ENCODE peak calls at places on chromosomes 12 and 14, in nine cellular contexts. H is activated CD4-positive, alpha-beta T cell treated with anti-CD3 and anti-CD28 coated beads for 36 hours; Q is gastroesophageal sphincter; I is naive B cell; W is pancreas; V is activated T-cell treated with anti-CD3 and anti-CD28 coated beads, Interleukin-2, amount 50 U/mL, for 4 hours; O is activated naive CD8-positive, alpha-beta T cell treated with anti-CD3 and anti-CD28 coated beads, Interleukin-2, amount 10 ng/mL, durations not matched to agents 7 days and 5 days; S is WTC11; L is right lobe of liver. P is an unnamed sample.

GRCh38 chr14:26855051-26855753 is 257.4 kb upstream of the NOVA1 start:
- ATAC-seq in H (no peak), Q (peak; percentile 57), I (no peak), W (no peak), V (no peak), O (no peak), S (no peak), L (no peak), P (no peak)

GRCh38 chr12:32583535-32583934 is 95.6 kb upstream of the DNM1L start:
- ATAC-seq in H (peak; percentile 70), Q (no peak), I (no peak), W (no peak), V (no peak), O (no peak), S (no peak), L (no peak), P (no peak)

GRCh38 chr12:88339966-88340365 is 197.9 kb downstream of the TMTC3 start:
- ATAC-seq in H (no peak), Q (no peak), I (no peak), W (no peak), V (no peak), O (no peak), S (no peak), L (no peak), P (no peak)

GRCh38 chr12:627863-628805 is 35.1 kb downstream of the NINJ2 start:
- ATAC-seq in H (no peak), Q (no peak), I (no peak), W (no peak), V (no peak), O (no peak), S (no peak), L (peak; percentile 76), P (no peak)

GRCh38 chr14:100567009-100567876 is 20.0 kb downstream of the BEGAIN start:
- ATAC-seq in H (peak; percentile 16), Q (no peak), I (peak; percentile 50), W (peak; percentile 50), V (peak; percentile 31), O (peak; percentile 28), S (peak; percentile 11), L (no peak), P (peak; percentile 5)

GRCh38 chr12:104933778-104934177 is 24.3 kb downstream of the SLC41A2 start:
- ATAC-seq in H (no peak), Q (no peak), I (no peak), W (no peak), V (no peak), O (no peak), S (no peak), L (no peak), P (no peak)

GRCh38 chr14:95524706-95525512 is 8.5 kb upstream of the SYNE3 start:
- ATAC-seq in H (no peak), Q (no peak), I (no peak), W (no peak), V (no peak), O (no peak), S (no peak), L (peak; percentile 69), P (no peak)

GRCh38 chr12:56931474-56931978 is 2.7 kb downstream of the SDR9C7 start:
- ATAC-seq in H (no peak), Q (no peak), I (peak; percentile 47), W (peak; percentile 57), V (peak; percentile 65), O (no peak), S (peak; percentile 32), L (peak; percentile 45), P (no peak)

GRCh38 chr12:109433618-109434017 is 43.5 kb downstream of the KCTD10 start:
- ATAC-seq in H (no peak), Q (peak; percentile 22), I (no peak), W (peak; percentile 68), V (no peak), O (no peak), S (peak; percentile 74), L (peak; percentile 40), P (no peak)

GRCh38 chr14:105283899-105284298 is 16.9 kb downstream of the BRF1 start:
- ATAC-seq in H (peak; percentile 84), Q (no peak), I (peak; percentile 23), W (no peak), V (no peak), O (peak; percentile 87), S (no peak), L (no peak), P (no peak)

P was measured in stimulated activated memory B cell treated with anti-CD40 and anti-IgM and Interleukin-4, amounts not matched to agents 10 μg/mL and 1 μg/mL and 100 μg/mL, for 72 hours.